ENCODE peak calls at places on chromosomes 5 and 9, in nine cellular contexts. One of them, this sample, is unnamed.

GRCh38 chr5:179265529-179266290 is 79.6 kb downstream of the ADAMTS2 start:
- DNase-seq in posterior cingulate gyrus: peak; percentile 88
- DNase-seq in dermis blood vessel endothelial cell: no peak
- DNase-seq in lung: peak; percentile 81
- DNase-seq in COR-L47: no peak
- DNase-seq in neural crest cell: no peak
- DNase-seq in activated CD8-positive, alpha-beta memory T cell treated with anti-CD3 and anti-CD28 coated beads, Interleukin-2, amount 10 ng/mL, durations not matched to agents 7 days and 5 days: no peak
- DNase-seq in T-helper 9 cell: no peak
- DNase-seq in A549: no peak
- DNase-seq in this sample: peak; percentile 74

GRCh38 chr5:42506662-42507061 is 83.4 kb downstream of the GHR start:
- DNase-seq in posterior cingulate gyrus: no peak
- DNase-seq in dermis blood vessel endothelial cell: no peak
- DNase-seq in lung: no peak
- DNase-seq in COR-L47: no peak
- DNase-seq in neural crest cell: no peak
- DNase-seq in activated CD8-positive, alpha-beta memory T cell treated with anti-CD3 and anti-CD28 coated beads, Interleukin-2, amount 10 ng/mL, durations not matched to agents 7 days and 5 days: no peak
- DNase-seq in T-helper 9 cell: no peak
- DNase-seq in A549: no peak
- DNase-seq in this sample: no peak

GRCh38 chr9:71308454-71308853 is 187.0 kb upstream of the TRPM3 start:
- DNase-seq in posterior cingulate gyrus: no peak
- DNase-seq in dermis blood vessel endothelial cell: no peak
- DNase-seq in lung: no peak
- DNase-seq in COR-L47: no peak
- DNase-seq in neural crest cell: no peak
- DNase-seq in activated CD8-positive, alpha-beta memory T cell treated with anti-CD3 and anti-CD28 coated beads, Interleukin-2, amount 10 ng/mL, durations not matched to agents 7 days and 5 days: no peak
- DNase-seq in T-helper 9 cell: no peak
- DNase-seq in A549: no peak
- DNase-seq in this sample: no peak

GRCh38 chr5:105042623-105043022 is 1480.0 kb upstream of the NUDT12 start:
- DNase-seq in posterior cingulate gyrus: no peak
- DNase-seq in dermis blood vessel endothelial cell: no peak
- DNase-seq in lung: no peak
- DNase-seq in COR-L47: no peak
- DNase-seq in neural crest cell: no peak
- DNase-seq in activated CD8-positive, alpha-beta memory T cell treated with anti-CD3 and anti-CD28 coated beads, Interleukin-2, amount 10 ng/mL, durations not matched to agents 7 days and 5 days: no peak
- DNase-seq in T-helper 9 cell: no peak
- DNase-seq in A549: no peak
- DNase-seq in this sample: no peak

GRCh38 chr5:34685485-34686197 is 29.5 kb downstream of the RAI14 start:
- DNase-seq in posterior cingulate gyrus: no peak
- DNase-seq in dermis blood vessel endothelial cell: peak; percentile 56
- DNase-seq in lung: no peak
- DNase-seq in COR-L47: no peak
- DNase-seq in neural crest cell: no peak
- DNase-seq in activated CD8-positive, alpha-beta memory T cell treated with anti-CD3 and anti-CD28 coated beads, Interleukin-2, amount 10 ng/mL, durations not matched to agents 7 days and 5 days: no peak
- DNase-seq in T-helper 9 cell: no peak
- DNase-seq in A549: peak; percentile 67
- DNase-seq in this sample: no peak

GRCh38 chr5:179819296-179820126 is 1.2 kb upstream of the SQSTM1 start:
- DNase-seq in posterior cingulate gyrus: no peak
- DNase-seq in dermis blood vessel endothelial cell: peak; percentile 89
- DNase-seq in lung: peak; percentile 67
- DNase-seq in COR-L47: peak; percentile 67
- DNase-seq in neural crest cell: no peak
- DNase-seq in activated CD8-positive, alpha-beta memory T cell treated with anti-CD3 and anti-CD28 coated beads, Interleukin-2, amount 10 ng/mL, durations not matched to agents 7 days and 5 days: peak; percentile 60
- DNase-seq in T-helper 9 cell: peak; percentile 36
- DNase-seq in A549: peak; percentile 89
- DNase-seq in this sample: peak; percentile 62

GRCh38 chr9:125633116-125633743 is 73.8 kb downstream of the MAPKAP1 start:
- DNase-seq in posterior cingulate gyrus: no peak
- DNase-seq in dermis blood vessel endothelial cell: no peak
- DNase-seq in lung: no peak
- DNase-seq in COR-L47: no peak
- DNase-seq in neural crest cell: no peak
- DNase-seq in activated CD8-positive, alpha-beta memory T cell treated with anti-CD3 and anti-CD28 coated beads, Interleukin-2, amount 10 ng/mL, durations not matched to agents 7 days and 5 days: no peak
- DNase-seq in T-helper 9 cell: no peak
- DNase-seq in A549: no peak
- DNase-seq in this sample: no peak

GRCh38 chr9:91182429-91182828 is 179.3 kb downstream of the AUH start:
- DNase-seq in posterior cingulate gyrus: no peak
- DNase-seq in dermis blood vessel endothelial cell: no peak
- DNase-seq in lung: peak; percentile 40
- DNase-seq in COR-L47: no peak
- DNase-seq in neural crest cell: no peak
- DNase-seq in activated CD8-positive, alpha-beta memory T cell treated with anti-CD3 and anti-CD28 coated beads, Interleukin-2, amount 10 ng/mL, durations not matched to agents 7 days and 5 days: no peak
- DNase-seq in T-helper 9 cell: no peak
- DNase-seq in A549: peak; percentile 54
- DNase-seq in this sample: no peak

GRCh38 chr5:179324760-179325295 is 20.4 kb downstream of the ADAMTS2 start:
- DNase-seq in posterior cingulate gyrus: no peak
- DNase-seq in dermis blood vessel endothelial cell: no peak
- DNase-seq in lung: no peak
- DNase-seq in COR-L47: no peak
- DNase-seq in neural crest cell: no peak
- DNase-seq in activated CD8-positive, alpha-beta memory T cell treated with anti-CD3 and anti-CD28 coated beads, Interleukin-2, amount 10 ng/mL, durations not matched to agents 7 days and 5 days: no peak
- DNase-seq in T-helper 9 cell: no peak
- DNase-seq in A549: no peak
- DNase-seq in this sample: no peak

GRCh38 chr9:87667164-87667738 is 58.7 kb upstream of the CTSL start:
- DNase-seq in posterior cingulate gyrus: no peak
- DNase-seq in dermis blood vessel endothelial cell: peak; percentile 47
- DNase-seq in lung: no peak
- DNase-seq in COR-L47: no peak
- DNase-seq in neural crest cell: no peak
- DNase-seq in activated CD8-positive, alpha-beta memory T cell treated with anti-CD3 and anti-CD28 coated beads, Interleukin-2, amount 10 ng/mL, durations not matched to agents 7 days and 5 days: no peak
- DNase-seq in T-helper 9 cell: no peak
- DNase-seq in A549: peak; percentile 73
- DNase-seq in this sample: no peak

GRCh38 chr5:106545325-106545724 is 1125.4 kb downstream of the EFNA5 start:
- DNase-seq in posterior cingulate gyrus: no peak
- DNase-seq in dermis blood vessel endothelial cell: no peak
- DNase-seq in lung: no peak
- DNase-seq in COR-L47: no peak
- DNase-seq in neural crest cell: no peak
- DNase-seq in activated CD8-positive, alpha-beta memory T cell treated with anti-CD3 and anti-CD28 coated beads, Interleukin-2, amount 10 ng/mL, durations not matched to agents 7 days and 5 days: no peak
- DNase-seq in T-helper 9 cell: no peak
- DNase-seq in A549: no peak
- DNase-seq in this sample: no peak

GRCh38 chr5:109868737-109869136 is 179.0 kb downstream of the MAN2A1 start:
- DNase-seq in posterior cingulate gyrus: no peak
- DNase-seq in dermis blood vessel endothelial cell: no peak
- DNase-seq in lung: no peak
- DNase-seq in COR-L47: no peak
- DNase-seq in neural crest cell: no peak
- DNase-seq in activated CD8-positive, alpha-beta memory T cell treated with anti-CD3 and anti-CD28 coated beads, Interleukin-2, amount 10 ng/mL, durations not matched to agents 7 days and 5 days: no peak
- DNase-seq in T-helper 9 cell: no peak
- DNase-seq in A549: no peak
- DNase-seq in this sample: no peak

GRCh38 chr5:94469889-94470288 is 148.5 kb downstream of the KIAA0825 start:
- DNase-seq in posterior cingulate gyrus: no peak
- DNase-seq in dermis blood vessel endothelial cell: no peak
- DNase-seq in lung: no peak
- DNase-seq in COR-L47: no peak
- DNase-seq in neural crest cell: no peak
- DNase-seq in activated CD8-positive, alpha-beta memory T cell treated with anti-CD3 and anti-CD28 coated beads, Interleukin-2, amount 10 ng/mL, durations not matched to agents 7 days and 5 days: no peak
- DNase-seq in T-helper 9 cell: no peak
- DNase-seq in A549: no peak
- DNase-seq in this sample: no peak

GRCh38 chr9:90441814-90442213 is 200.8 kb downstream of the DIRAS2 start:
- DNase-seq in posterior cingulate gyrus: no peak
- DNase-seq in dermis blood vessel endothelial cell: no peak
- DNase-seq in lung: no peak
- DNase-seq in COR-L47: peak; percentile 73
- DNase-seq in neural crest cell: no peak
- DNase-seq in activated CD8-positive, alpha-beta memory T cell treated with anti-CD3 and anti-CD28 coated beads, Interleukin-2, amount 10 ng/mL, durations not matched to agents 7 days and 5 days: no peak
- DNase-seq in T-helper 9 cell: no peak
- DNase-seq in A549: peak; percentile 30
- DNase-seq in this sample: no peak

GRCh38 chr5:141521244-141521781 is 32.4 kb downstream of the PCDHGC5 start:
- DNase-seq in posterior cingulate gyrus: no peak
- DNase-seq in dermis blood vessel endothelial cell: peak; percentile 97
- DNase-seq in lung: no peak
- DNase-seq in COR-L47: no peak
- DNase-seq in neural crest cell: no peak
- DNase-seq in activated CD8-positive, alpha-beta memory T cell treated with anti-CD3 and anti-CD28 coated beads, Interleukin-2, amount 10 ng/mL, durations not matched to agents 7 days and 5 days: no peak
- DNase-seq in T-helper 9 cell: no peak
- DNase-seq in A549: peak; percentile 75
- DNase-seq in this sample: peak; percentile 45

GRCh38 chr5:103800728-103801127 is 238.1 kb upstream of the NUDT12 start:
- DNase-seq in posterior cingulate gyrus: no peak
- DNase-seq in dermis blood vessel endothelial cell: no peak
- DNase-seq in lung: no peak
- DNase-seq in COR-L47: peak; percentile 67
- DNase-seq in neural crest cell: no peak
- DNase-seq in activated CD8-positive, alpha-beta memory T cell treated with anti-CD3 and anti-CD28 coated beads, Interleukin-2, amount 10 ng/mL, durations not matched to agents 7 days and 5 days: no peak
- DNase-seq in T-helper 9 cell: no peak
- DNase-seq in A549: no peak
- DNase-seq in this sample: no peak

GRCh38 chr5:172769598-172770373 is 1.2 kb downstream of the DUSP1 start:
- DNase-seq in posterior cingulate gyrus: no peak
- DNase-seq in dermis blood vessel endothelial cell: peak; percentile 44
- DNase-seq in lung: no peak
- DNase-seq in COR-L47: peak; percentile 18
- DNase-seq in neural crest cell: no peak
- DNase-seq in activated CD8-positive, alpha-beta memory T cell treated with anti-CD3 and anti-CD28 coated beads, Interleukin-2, amount 10 ng/mL, durations not matched to agents 7 days and 5 days: no peak
- DNase-seq in T-helper 9 cell: peak; percentile 16
- DNase-seq in A549: peak; percentile 62
- DNase-seq in this sample: no peak

GRCh38 chr9:112535811-112536210 is 49.2 kb downstream of the KIAA1958 start:
- DNase-seq in posterior cingulate gyrus: no peak
- DNase-seq in dermis blood vessel endothelial cell: peak; percentile 81
- DNase-seq in lung: no peak
- DNase-seq in COR-L47: no peak
- DNase-seq in neural crest cell: no peak
- DNase-seq in activated CD8-positive, alpha-beta memory T cell treated with anti-CD3 and anti-CD28 coated beads, Interleukin-2, amount 10 ng/mL, durations not matched to agents 7 days and 5 days: no peak
- DNase-seq in T-helper 9 cell: no peak
- DNase-seq in A549: no peak
- DNase-seq in this sample: no peak

GRCh38 chr9:83236029-83236696 is 173.2 kb upstream of the RASEF start:
- DNase-seq in posterior cingulate gyrus: no peak
- DNase-seq in dermis blood vessel endothelial cell: no peak
- DNase-seq in lung: no peak
- DNase-seq in COR-L47: no peak
- DNase-seq in neural crest cell: no peak
- DNase-seq in activated CD8-positive, alpha-beta memory T cell treated with anti-CD3 and anti-CD28 coated beads, Interleukin-2, amount 10 ng/mL, durations not matched to agents 7 days and 5 days: no peak
- DNase-seq in T-helper 9 cell: no peak
- DNase-seq in A549: no peak
- DNase-seq in this sample: no peak

GRCh38 chr9:119273325-119273904 is 95.8 kb downstream of the BRINP1 start:
- DNase-seq in posterior cingulate gyrus: peak; percentile 71
- DNase-seq in dermis blood vessel endothelial cell: no peak
- DNase-seq in lung: no peak
- DNase-seq in COR-L47: no peak
- DNase-seq in neural crest cell: no peak
- DNase-seq in activated CD8-positive, alpha-beta memory T cell treated with anti-CD3 and anti-CD28 coated beads, Interleukin-2, amount 10 ng/mL, durations not matched to agents 7 days and 5 days: no peak
- DNase-seq in T-helper 9 cell: no peak
- DNase-seq in A549: no peak
- DNase-seq in this sample: no peak

GRCh38 chr5:150789943-150790611 is 11.5 kb downstream of the SMIM3 start:
- DNase-seq in posterior cingulate gyrus: no peak
- DNase-seq in dermis blood vessel endothelial cell: peak; percentile 90
- DNase-seq in lung: peak; percentile 42
- DNase-seq in COR-L47: no peak
- DNase-seq in neural crest cell: no peak
- DNase-seq in activated CD8-positive, alpha-beta memory T cell treated with anti-CD3 and anti-CD28 coated beads, Interleukin-2, amount 10 ng/mL, durations not matched to agents 7 days and 5 days: peak; percentile 85
- DNase-seq in T-helper 9 cell: peak; percentile 26
- DNase-seq in A549: peak; percentile 16
- DNase-seq in this sample: no peak

GRCh38 chr9:112489039-112489546 is 2.5 kb downstream of the KIAA1958 start:
- DNase-seq in posterior cingulate gyrus: no peak
- DNase-seq in dermis blood vessel endothelial cell: no peak
- DNase-seq in lung: no peak
- DNase-seq in COR-L47: no peak
- DNase-seq in neural crest cell: no peak
- DNase-seq in activated CD8-positive, alpha-beta memory T cell treated with anti-CD3 and anti-CD28 coated beads, Interleukin-2, amount 10 ng/mL, durations not matched to agents 7 days and 5 days: no peak
- DNase-seq in T-helper 9 cell: no peak
- DNase-seq in A549: no peak
- DNase-seq in this sample: peak; percentile 26

GRCh38 chr9:137956039-137956438 is 78.5 kb downstream of the CACNA1B start:
- DNase-seq in posterior cingulate gyrus: no peak
- DNase-seq in dermis blood vessel endothelial cell: no peak
- DNase-seq in lung: no peak
- DNase-seq in COR-L47: no peak
- DNase-seq in neural crest cell: no peak
- DNase-seq in activated CD8-positive, alpha-beta memory T cell treated with anti-CD3 and anti-CD28 coated beads, Interleukin-2, amount 10 ng/mL, durations not matched to agents 7 days and 5 days: no peak
- DNase-seq in T-helper 9 cell: no peak
- DNase-seq in A549: no peak
- DNase-seq in this sample: no peak

GRCh38 chr5:11166906-11167305 is 405.9 kb upstream of the DAP start:
- DNase-seq in posterior cingulate gyrus: no peak
- DNase-seq in dermis blood vessel endothelial cell: no peak
- DNase-seq in lung: no peak
- DNase-seq in COR-L47: no peak
- DNase-seq in neural crest cell: no peak
- DNase-seq in activated CD8-positive, alpha-beta memory T cell treated with anti-CD3 and anti-CD28 coated beads, Interleukin-2, amount 10 ng/mL, durations not matched to agents 7 days and 5 days: no peak
- DNase-seq in T-helper 9 cell: no peak
- DNase-seq in A549: no peak
- DNase-seq in this sample: no peak

GRCh38 chr9:92920437-92920836 is 26.9 kb upstream of the FGD3 start:
- DNase-seq in posterior cingulate gyrus: no peak
- DNase-seq in dermis blood vessel endothelial cell: no peak
- DNase-seq in lung: no peak
- DNase-seq in COR-L47: no peak
- DNase-seq in neural crest cell: no peak
- DNase-seq in activated CD8-positive, alpha-beta memory T cell treated with anti-CD3 and anti-CD28 coated beads, Interleukin-2, amount 10 ng/mL, durations not matched to agents 7 days and 5 days: no peak
- DNase-seq in T-helper 9 cell: no peak
- DNase-seq in A549: no peak
- DNase-seq in this sample: no peak

GRCh38 chr9:126703330-126704156 is 89.8 kb downstream of the LMX1B start:
- DNase-seq in posterior cingulate gyrus: no peak
- DNase-seq in dermis blood vessel endothelial cell: no peak
- DNase-seq in lung: no peak
- DNase-seq in COR-L47: no peak
- DNase-seq in neural crest cell: no peak
- DNase-seq in activated CD8-positive, alpha-beta memory T cell treated with anti-CD3 and anti-CD28 coated beads, Interleukin-2, amount 10 ng/mL, durations not matched to agents 7 days and 5 days: no peak
- DNase-seq in T-helper 9 cell: no peak
- DNase-seq in A549: no peak
- DNase-seq in this sample: peak; percentile 24

GRCh38 chr5:88944751-88945507 is 61.9 kb upstream of the MEF2C start:
- DNase-seq in posterior cingulate gyrus: no peak
- DNase-seq in dermis blood vessel endothelial cell: no peak
- DNase-seq in lung: no peak
- DNase-seq in COR-L47: peak; percentile 9
- DNase-seq in neural crest cell: no peak
- DNase-seq in activated CD8-positive, alpha-beta memory T cell treated with anti-CD3 and anti-CD28 coated beads, Interleukin-2, amount 10 ng/mL, durations not matched to agents 7 days and 5 days: no peak
- DNase-seq in T-helper 9 cell: no peak
- DNase-seq in A549: no peak
- DNase-seq in this sample: no peak

GRCh38 chr9:136265561-136266355 is 20.1 kb upstream of the QSOX2 start:
- DNase-seq in posterior cingulate gyrus: no peak
- DNase-seq in dermis blood vessel endothelial cell: no peak
- DNase-seq in lung: no peak
- DNase-seq in COR-L47: no peak
- DNase-seq in neural crest cell: no peak
- DNase-seq in activated CD8-positive, alpha-beta memory T cell treated with anti-CD3 and anti-CD28 coated beads, Interleukin-2, amount 10 ng/mL, durations not matched to agents 7 days and 5 days: no peak
- DNase-seq in T-helper 9 cell: no peak
- DNase-seq in A549: no peak
- DNase-seq in this sample: no peak

GRCh38 chr5:131460867-131461572 is 174.0 kb downstream of the RAPGEF6 start:
- DNase-seq in posterior cingulate gyrus: no peak
- DNase-seq in dermis blood vessel endothelial cell: peak; percentile 50
- DNase-seq in lung: no peak
- DNase-seq in COR-L47: peak; percentile 78
- DNase-seq in neural crest cell: no peak
- DNase-seq in activated CD8-positive, alpha-beta memory T cell treated with anti-CD3 and anti-CD28 coated beads, Interleukin-2, amount 10 ng/mL, durations not matched to agents 7 days and 5 days: no peak
- DNase-seq in T-helper 9 cell: no peak
- DNase-seq in A549: no peak
- DNase-seq in this sample: no peak

This sample was measured in frontal cortex.